ENCODE peak calls at places on chromosomes 2 and 18, in ten cellular contexts. H is stimulated activated naive CD4-positive, alpha-beta T cell; I is stimulated activated naive B cell treated with anti-CD40 and anti-IgM and Interleukin-4, amounts not matched to agents 10 μg/mL and 1 μg/mL and 100 μg/mL, for 72 hours; U is stimulated activated CD8-positive, alpha-beta memory T cell treated with anti-CD3 and anti-CD28 coated beads, Interleukin-7, amount 100 ng/mL, for 4 hours; F is stimulated activated CD4-positive, alpha-beta T cell treated with anti-CD3 and anti-CD28 coated beads, Interleukin-1b, Interleukin-23, amount 100 ng/mL, for 24 hours; J is H9; S is lower leg skin; C is stomach; X is HS-27A; B is T-cell. V is an unnamed sample.

GRCh38 chr18:23087352-23087751 is 47.9 kb upstream of the CABLES1 start:
- DNase-seq in C (no peak), B (no peak), I (no peak), U (no peak), F (no peak), S (no peak), H (no peak), X (no peak), J (no peak), V (no peak)

GRCh38 chr2:26610504-26611335 is 30.4 kb downstream of the CIB4 start:
- DNase-seq in S (no peak), C (peak), J (no peak), F (no peak), X (no peak), B (no peak), I (no peak), H (no peak), U (no peak), V (no peak)

GRCh38 chr2:6909431-6910385 is 7.5 kb upstream of the RNF144A start:
- DNase-seq in B (no peak), U (no peak), C (no peak), I (no peak), F (no peak), S (no peak), X (no peak), J (no peak), H (peak), V (peak)

GRCh38 chr18:8959551-8960135 is 142.9 kb upstream of the NDUFV2 start:
- DNase-seq in J (no peak), I (no peak), F (no peak), X (no peak), C (peak), H (no peak), S (no peak), B (no peak), U (no peak), V (no peak)

GRCh38 chr2:100013892-100014677 is 128.3 kb downstream of the AFF3 start:
- DNase-seq in J (peak), I (no peak), S (no peak), U (no peak), B (no peak), C (peak), X (peak), H (no peak), F (no peak), V (no peak)

GRCh38 chr2:172339431-172340010 is 87.9 kb upstream of the ITGA6 start:
- DNase-seq in J (no peak), C (no peak), S (no peak), X (no peak), I (no peak), H (peak), B (no peak), U (no peak), F (no peak), V (no peak)

GRCh38 chr18:8876887-8877286 is 171.5 kb downstream of the MTCL1 start:
- DNase-seq in U (no peak), F (no peak), C (no peak), S (no peak), I (no peak), X (no peak), J (no peak), B (no peak), H (no peak), V (no peak)

GRCh38 chr18:22040527-22040926 is 128.9 kb upstream of the GATA6 start:
- DNase-seq in U (no peak), S (no peak), X (no peak), I (no peak), C (peak), J (no peak), F (no peak), H (no peak), B (no peak), V (no peak)

GRCh38 chr2:241121008-241121407 is 18.9 kb upstream of the MTERF4 start:
- DNase-seq in F (no peak), J (no peak), I (no peak), B (no peak), S (no peak), X (no peak), C (no peak), H (no peak), U (no peak), V (no peak)

GRCh38 chr2:209469481-209469880 is 45.6 kb downstream of the MAP2 start:
- DNase-seq in I (no peak), S (no peak), F (no peak), B (no peak), U (no peak), J (no peak), C (no peak), H (no peak), X (no peak), V (no peak)

GRCh38 chr2:133498615-133499585 is 69.4 kb downstream of the NCKAP5 start:
- DNase-seq in I (no peak), C (no peak), J (no peak), X (no peak), H (no peak), U (no peak), F (no peak), B (no peak), S (no peak), V (no peak)

GRCh38 chr2:238502956-238503791 is 76.4 kb downstream of the ASB1 start:
- DNase-seq in J (peak), B (no peak), U (no peak), X (no peak), F (no peak), I (no peak), H (no peak), C (no peak), S (no peak), V (no peak)

GRCh38 chr18:12282436-12283039 is 25.5 kb upstream of the TUBB6 start:
- DNase-seq in H (no peak), J (no peak), F (no peak), I (no peak), X (peak), B (no peak), S (no peak), U (no peak), C (no peak), V (no peak)

GRCh38 chr2:196500686-196501431 is 138.7 kb upstream of the CCDC150 start:
- DNase-seq in J (no peak), I (no peak), U (no peak), X (no peak), H (no peak), S (no peak), F (no peak), B (no peak), C (no peak), V (no peak)

V was measured in T-helper 2 cell.